ENCODE peak calls at places on chromosomes 16 and 17, in seven cellular contexts. M is stomach; Q is brain microvascular endothelial cell; F is mesendoderm; W is CD4-positive, CD25-positive, alpha-beta regulatory T cell; N is neural progenitor cell; G is right cardiac atrium. U is an unnamed sample. For H3K27me3, the result is how much of the 10 kb centered on the place peaks cover.

GRCh38 chr16:57238682-57239081 is 6.4 kb upstream of the ARL2BP start:
- DNase-seq in W (no peak), N (no peak), G (no peak), Q (no peak), M (no peak), F (no peak), U (no peak)

GRCh38 chr16:50954469-50954868 is 196.6 kb downstream of the SALL1 start:
- DNase-seq in Q (no peak), N (no peak), M (no peak), W (no peak), F (no peak), G (no peak), U (no peak)

GRCh38 chr16:3187798-3188674 is at the start of gene OR1F1:
- DNase-seq in M (no peak), Q (peak), F (peak), N (peak), W (peak), G (no peak), U (no peak)

GRCh38 chr17:2594657-2595085 is 1.2 kb downstream of the PAFAH1B1 start:
- DNase-seq in N (no peak), G (no peak), Q (no peak), F (no peak), W (peak), M (no peak), U (no peak)

GRCh38 chr17:50950002-50950877 is 84.1 kb upstream of the TOB1 start:
- DNase-seq in G (peak), M (peak), W (peak), F (peak), N (peak), Q (peak), U (peak)

GRCh38 chr16:22300427-22301071 is 3.3 kb downstream of the POLR3E start:
- DNase-seq in Q (peak), G (peak), N (peak), M (peak), W (peak), F (peak), U (peak)

GRCh38 chr17:65564793-65565192 is 3.3 kb upstream of the AXIN2 start:
- DNase-seq in F (no peak), W (no peak), N (peak), Q (no peak), M (peak), G (peak), U (peak)

GRCh38 chr17:7213895-7214299 is 5.7 kb downstream of the DLG4 start:
- DNase-seq in M (peak), W (no peak), G (peak), N (peak), Q (peak), F (peak), U (peak)

GRCh38 chr17:76909971-76910760 is 42.0 kb downstream of the MGAT5B start:
- DNase-seq in N (peak), W (no peak), M (peak), G (peak), F (peak), Q (peak), U (peak)

DNA sequence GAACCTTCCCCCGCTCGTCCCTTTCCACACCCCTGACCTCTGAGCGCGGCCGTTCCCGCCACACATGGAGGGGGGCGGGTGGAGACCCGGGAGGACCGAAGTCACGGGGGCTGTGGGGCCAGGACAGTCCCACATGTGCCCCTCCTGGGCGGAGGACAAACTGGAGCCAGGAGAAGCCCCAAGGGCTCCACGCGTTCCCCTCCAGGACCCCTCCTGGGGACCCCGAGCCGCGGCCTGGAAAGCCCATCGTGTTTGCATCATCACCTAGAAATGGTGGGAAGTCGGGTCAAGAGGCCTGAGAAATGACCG is 607 bp upstream of the ABR start:
- DNase-seq in M (no peak), W (no peak), N (peak), Q (no peak), F (no peak), G (no peak), U (no peak)
- H3K4me3 ChIP-seq in M (peak), W (no peak), N (peak), Q (peak), F (no peak), G (peak), U (peak)

GRCh38 chr16:86497551-86498021 is 12.7 kb upstream of the FOXF1 start:
- DNase-seq in F (peak), Q (no peak), G (no peak), W (no peak), M (no peak), N (peak), U (no peak)
- H3K27me3 ChIP-seq in F (half or more), Q (half or more), G (under half), W (under half), M (half or more), N (half or more), U (under half)

GRCh38 chr16:8944113-8944765 is 19.5 kb downstream of the USP7 start:
- DNase-seq in N (no peak), M (no peak), W (no peak), G (no peak), Q (no peak), F (no peak), U (no peak)
- H3K4me3 ChIP-seq in N (no peak), M (no peak), W (peak), G (no peak), Q (no peak), F (no peak), U (no peak)

GRCh38 chr17:55261311-55261710 is 3.4 kb upstream of the HLF start:
- DNase-seq in M (no peak), G (no peak), W (no peak), F (no peak), N (no peak), Q (no peak), U (no peak)

GRCh38 chr17:55264273-55264639 is 504 bp upstream of the HLF start:
- DNase-seq in G (no peak), F (no peak), Q (no peak), N (peak), W (no peak), M (no peak), U (no peak)

GRCh38 chr17:55265434-55266021 is 768 bp downstream of the HLF start:
- DNase-seq in M (no peak), W (no peak), Q (no peak), N (peak), G (peak), F (no peak), U (peak)

GRCh38 chr17:55264640-55265298 is at the start of gene HLF:
- DNase-seq in W (peak), F (peak), M (peak), N (peak), G (peak), Q (no peak), U (peak)

DNA sequence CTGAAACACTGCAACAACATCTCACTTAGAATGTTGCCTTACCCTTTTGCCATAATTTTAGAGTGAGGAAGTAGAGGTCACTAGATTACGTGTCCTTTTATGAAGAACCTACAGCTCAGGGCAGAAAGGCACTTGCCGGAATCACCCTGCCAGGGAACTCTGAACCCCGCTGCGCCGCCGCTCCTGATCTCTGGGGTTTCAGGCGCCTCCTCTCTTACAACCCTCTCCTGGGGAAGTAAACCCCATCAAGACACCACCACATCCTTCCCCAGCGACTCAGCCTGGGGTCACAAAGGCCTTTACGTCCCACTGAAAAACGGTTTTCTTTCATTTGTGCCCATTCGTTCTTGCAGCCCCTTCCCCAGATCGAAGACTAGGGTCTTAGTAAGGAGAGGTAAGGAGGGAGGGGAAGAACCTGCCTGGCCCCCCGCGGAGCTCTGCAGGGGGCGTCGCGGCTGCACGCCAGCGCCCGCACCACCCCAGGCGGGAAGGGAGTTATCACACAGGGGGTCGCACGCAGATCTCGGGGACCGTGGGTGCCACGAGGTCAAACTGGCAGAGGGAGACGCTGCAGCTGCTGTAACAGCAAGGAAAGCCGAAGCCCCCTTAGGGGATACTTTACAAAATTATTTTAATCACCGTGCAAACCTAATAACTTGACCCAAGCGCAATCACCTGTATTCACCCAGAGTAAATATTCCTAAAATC is 1.0 kb upstream of the HLF start:
- DNase-seq in N (peak), F (no peak), W (no peak), G (no peak), Q (no peak), M (no peak), U (no peak)
- H3K27me3 ChIP-seq in N (half or more), F (under half), W (under half), G (under half), Q (under half), M (under half), U (under half)

DNA sequence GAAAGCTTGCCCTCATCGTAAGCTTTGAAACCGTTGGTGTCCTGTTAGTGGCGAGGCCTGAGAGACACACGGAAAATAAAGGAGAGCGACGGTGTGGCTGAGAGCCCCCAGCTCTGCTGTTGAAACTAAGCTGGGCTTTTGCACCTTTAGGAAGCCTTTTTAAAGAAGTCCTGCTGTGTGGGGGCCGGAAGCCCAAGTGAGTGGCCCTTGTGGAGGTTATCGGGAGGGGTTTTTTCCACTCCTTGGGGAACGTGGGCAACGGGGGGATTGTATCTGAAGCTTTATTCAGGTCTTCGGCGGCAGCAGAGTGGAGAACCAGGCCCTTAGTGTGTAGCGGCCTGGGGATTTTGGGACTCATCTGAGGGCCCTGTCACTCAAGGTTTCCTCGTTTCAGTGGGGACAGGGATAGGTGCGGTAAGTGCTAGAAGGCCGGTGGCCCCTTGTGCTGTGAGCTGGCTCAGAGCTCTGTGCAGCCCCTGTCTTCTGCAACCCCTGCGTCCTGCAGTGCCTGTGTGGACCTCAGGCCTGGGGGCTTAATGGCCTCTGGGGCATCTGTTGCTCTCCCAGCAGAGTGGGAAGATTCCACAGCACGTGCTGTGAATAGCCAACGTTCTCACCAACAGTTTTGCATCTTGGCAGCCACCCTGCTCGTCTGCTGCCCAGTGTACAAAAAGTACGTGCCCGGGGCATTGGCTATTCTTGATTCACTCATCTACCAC is 4.7 kb downstream of the FOXC2 start:
- DNase-seq in W (no peak), G (no peak), M (no peak), Q (no peak), F (peak), N (no peak), U (no peak)
- H3K4me3 ChIP-seq in W (no peak), G (peak), M (no peak), Q (peak), F (no peak), N (no peak), U (peak)

GRCh38 chr17:71304498-71305158 is 816.2 kb upstream of the SOX9 start:
- DNase-seq in N (no peak), G (no peak), Q (no peak), M (no peak), W (no peak), F (peak), U (no peak)
- H3K27me3 ChIP-seq in N (under half), G (under half), Q (under half), M (under half), W (under half), F (under half), U (under half)

GRCh38 chr16:86285938-86286921 is 224.1 kb upstream of the FOXF1 start:
- DNase-seq in M (no peak), N (peak), W (no peak), F (no peak), Q (no peak), G (no peak), U (no peak)
- H3K4me3 ChIP-seq in M (peak), N (peak), W (no peak), F (no peak), Q (no peak), G (no peak), U (no peak)

GRCh38 chr16:69511641-69512040 is 54.1 kb upstream of the NFAT5 start:
- DNase-seq in M (no peak), F (no peak), G (no peak), W (no peak), Q (no peak), N (no peak), U (no peak)
- H3K27me3 ChIP-seq in M (under half), F (under half), G (under half), W (under half), Q (under half), N (under half), U (under half)

DNA sequence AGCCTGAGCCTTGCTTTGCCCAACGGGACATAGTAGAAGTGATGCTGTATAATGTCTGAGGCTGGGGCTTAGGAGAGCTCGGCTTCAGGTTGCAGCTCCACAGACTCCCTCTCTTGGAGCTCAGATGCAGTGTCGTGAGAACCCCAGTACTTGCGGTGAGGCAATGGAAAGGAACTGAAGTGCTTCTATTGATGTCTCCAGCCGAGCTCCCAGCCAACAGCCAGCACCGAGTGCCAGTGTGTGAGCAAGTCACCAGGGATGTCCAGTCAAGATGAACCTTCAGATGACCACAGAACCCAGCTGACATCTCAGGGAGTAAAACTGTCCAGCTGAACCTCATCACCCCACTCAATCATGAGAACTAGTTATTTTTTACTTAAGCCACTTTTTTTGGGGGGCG is 268.1 kb downstream of the IRF8 start:
- DNase-seq in F (no peak), G (no peak), M (no peak), N (no peak), Q (no peak), W (no peak), U (no peak)
- H3K4me3 ChIP-seq in F (no peak), G (no peak), M (no peak), N (no peak), Q (no peak), W (no peak), U (no peak)

U was measured in testis.